ENCODE peak calls at places on chromosomes 3 and 15, in eight cellular contexts. H, K, M, O, T, C, R and N are unnamed samples. For H3K9me3, the result is how much of the 10 kb centered on the place peaks cover.

GRCh38 chr3:176633511-176633910 is 563.8 kb downstream of the TBL1XR1 start:
- DNase-seq in K (peak), O (no peak), T (no peak), H (no peak), M (no peak), R (no peak), C (no peak), N (no peak)

GRCh38 chr3:179404307-179404706 is 47.0 kb downstream of the GNB4 start:
- DNase-seq in R (no peak), H (no peak), O (no peak), M (no peak), C (no peak), K (no peak), T (no peak), N (no peak)

GRCh38 chr3:132029182-132029902 is 5.5 kb downstream of the CPNE4 start:
- DNase-seq in O (peak), H (peak), R (peak), C (peak), T (peak), M (peak), K (peak), N (peak)

GRCh38 chr3:123431658-123432323 is 17.1 kb downstream of the ADCY5 start:
- DNase-seq in M (no peak), K (no peak), T (no peak), C (no peak), O (no peak), H (no peak), R (no peak), N (no peak)

GRCh38 chr3:184368804-184369183 is 7.3 kb downstream of the POLR2H start:
- DNase-seq in C (no peak), R (no peak), K (no peak), O (no peak), M (peak), T (no peak), H (no peak), N (no peak)

GRCh38 chr3:3085782-3086181 is 24.4 kb downstream of the IL5RA start:
- DNase-seq in O (no peak), T (no peak), R (peak), H (no peak), C (no peak), K (no peak), M (no peak), N (no peak)

GRCh38 chr3:65348596-65348995 is 660.8 kb upstream of the ADAMTS9 start:
- DNase-seq in H (no peak), T (no peak), M (peak), K (no peak), C (no peak), O (no peak), R (no peak), N (no peak)

GRCh38 chr3:151925876-151926275 is 52.4 kb downstream of the SUCNR1 start:
- DNase-seq in M (peak), R (no peak), K (peak), O (no peak), H (no peak), C (no peak), T (no peak), N (peak)

GRCh38 chr15:60370804-60371700 is 26.7 kb downstream of the ANXA2 start:
- DNase-seq in T (peak), H (no peak), C (peak), M (peak), R (no peak), K (no peak), O (peak), N (peak)

GRCh38 chr3:188152660-188153497 is 1.1 kb upstream of the LPP start:
- DNase-seq in R (peak), C (no peak), T (no peak), M (peak), O (peak), K (peak), H (no peak), N (peak)

GRCh38 chr3:172034786-172035685 is 4.3 kb upstream of the FNDC3B start:
- DNase-seq in R (peak), T (peak), C (no peak), O (no peak), M (no peak), H (peak), K (peak), N (no peak)

GRCh38 chr3:46733026-46733800 is 15.5 kb upstream of the PRSS50 start:
- DNase-seq in M (peak), K (no peak), C (no peak), O (no peak), H (no peak), T (no peak), R (no peak), N (no peak)

GRCh38 chr3:52210550-52211046 is 12.6 kb downstream of the ALAS1 start:
- DNase-seq in H (no peak), R (no peak), C (peak), M (peak), K (no peak), T (no peak), O (no peak), N (no peak)

GRCh38 chr3:108393128-108393900 is 97.0 kb downstream of the HHLA2 start:
- DNase-seq in O (no peak), C (no peak), T (no peak), M (no peak), H (no peak), R (peak), K (no peak), N (no peak)

DNA sequence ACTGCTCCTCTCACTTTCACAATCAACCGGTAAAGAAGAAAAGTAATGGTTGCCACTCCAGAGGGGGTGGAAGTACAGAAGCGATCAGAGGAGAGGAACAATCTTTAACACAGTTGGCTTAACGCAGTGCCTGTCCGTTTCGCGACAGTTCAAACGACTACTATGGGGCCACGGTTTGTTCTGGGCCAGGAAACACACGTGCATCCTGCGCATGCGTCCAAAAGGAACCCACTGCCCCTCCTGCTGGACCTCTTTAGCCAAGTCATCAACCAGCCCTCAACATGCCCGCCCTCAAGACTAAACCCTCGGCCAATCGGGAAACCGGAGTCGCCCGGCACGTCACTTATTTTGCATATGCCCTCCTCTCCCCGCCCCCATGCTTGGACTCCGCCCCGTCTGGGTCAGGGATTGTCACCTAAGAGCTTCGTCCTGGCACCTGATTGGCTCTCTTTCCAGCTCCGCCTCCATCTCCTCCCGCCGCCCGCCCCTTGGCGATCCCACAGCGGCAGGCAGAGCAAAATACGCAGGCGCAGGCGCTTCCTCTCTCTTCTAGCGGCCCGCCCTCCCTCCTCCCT is 345 bp upstream of the CDV3 start:
- DNase-seq in K (peak), M (peak), T (peak), R (peak), C (peak), O (peak), H (peak), N (peak)
- H3K9ac ChIP-seq in K (no peak), M (peak), T (peak), R (peak), C (peak), O (peak), H (peak), N (peak)

GRCh38 chr3:88076712-88077111 is 17.7 kb downstream of the ZNF654 start:
- DNase-seq in T (no peak), M (no peak), R (no peak), C (no peak), H (no peak), O (no peak), K (no peak), N (no peak)
- H3K9me3 ChIP-seq in T (under half), M (under half), R (under half), C (under half), H (under half), O (under half), K (under half), N (under half)

GRCh38 chr3:186260726-186261125 is 101.3 kb downstream of the DGKG start:
- DNase-seq in T (no peak), O (no peak), C (no peak), H (no peak), K (no peak), M (no peak), R (no peak), N (no peak)
- H3K9ac ChIP-seq in T (no peak), O (no peak), C (no peak), H (no peak), K (no peak), M (no peak), R (no peak), N (no peak)

GRCh38 chr15:21262851-21263400 is 177.4 kb downstream of the POTEB3 start:
- DNase-seq in T (no peak), R (no peak), K (no peak), C (no peak), H (peak), O (no peak), M (no peak), N (peak)

GRCh38 chr15:21267231-21267630 is 173.1 kb downstream of the POTEB3 start:
- DNase-seq in M (no peak), H (peak), K (no peak), T (no peak), C (no peak), R (no peak), O (no peak), N (no peak)

GRCh38 chr15:21269121-21269520 is 171.2 kb downstream of the POTEB3 start:
- DNase-seq in M (no peak), O (peak), H (peak), R (no peak), C (no peak), T (no peak), K (no peak), N (peak)

GRCh38 chr15:21270474-21270873 is 169.8 kb downstream of the POTEB3 start:
- DNase-seq in T (no peak), M (no peak), K (no peak), R (no peak), O (peak), H (peak), C (no peak), N (peak)

DNA sequence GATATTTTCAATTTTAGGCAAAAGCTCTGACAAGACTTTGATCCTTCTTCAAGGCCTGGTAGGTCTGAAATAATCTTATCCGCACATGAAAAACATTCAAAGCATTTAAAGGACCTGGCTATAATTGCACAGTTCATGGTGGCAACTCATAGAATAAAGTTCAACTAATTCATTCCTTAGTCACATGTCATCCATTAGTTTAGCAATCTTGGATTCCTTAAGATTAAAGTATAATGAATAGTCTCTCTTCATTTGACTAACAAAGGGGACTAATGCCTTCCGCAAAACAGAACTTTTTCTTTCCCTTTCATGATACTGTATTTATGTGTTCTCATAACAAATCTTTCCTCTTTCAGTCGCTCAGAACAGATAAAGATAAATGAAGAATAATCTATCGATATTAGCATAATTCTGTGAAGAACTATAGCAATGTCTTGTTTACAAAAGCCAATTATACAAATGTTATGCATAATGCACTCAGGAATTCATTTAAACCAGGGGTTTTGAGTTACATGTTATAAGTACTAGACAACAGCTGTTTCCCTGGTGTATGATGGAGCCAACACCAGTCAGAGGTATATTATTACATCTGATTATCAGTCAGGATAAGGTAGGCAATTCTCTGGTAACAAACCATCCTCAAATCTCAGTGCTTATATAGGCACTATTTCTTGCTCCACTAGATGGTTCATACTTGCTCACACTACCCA is 172.5 kb downstream of the POTEB3 start:
- DNase-seq in C (no peak), K (no peak), H (peak), R (no peak), T (no peak), M (no peak), O (no peak), N (peak)
- H3K9me3 ChIP-seq in C (under half), K (half or more), H (under half), R (under half), T (under half), M (under half), O (under half), N (under half)

GRCh38 chr3:13014755-13015285 is 58.4 kb downstream of the IQSEC1 start:
- DNase-seq in T (no peak), C (no peak), H (peak), M (no peak), K (no peak), O (peak), R (no peak), N (no peak)
- H3K9ac ChIP-seq in T (no peak), C (no peak), H (peak), M (no peak), K (no peak), O (no peak), R (no peak), N (no peak)

GRCh38 chr3:44576661-44577060 is 8.1 kb upstream of the ZNF660 start:
- DNase-seq in R (no peak), O (no peak), H (no peak), T (no peak), K (no peak), C (no peak), M (no peak), N (no peak)

GRCh38 chr3:44568561-44568960 is 13.6 kb downstream of the ZKSCAN7 start:
- DNase-seq in O (no peak), C (no peak), K (no peak), R (no peak), H (no peak), M (peak), T (no peak), N (peak)

GRCh38 chr3:44571024-44571423 is 13.7 kb upstream of the ZNF660 start:
- DNase-seq in H (no peak), K (no peak), M (no peak), C (no peak), T (no peak), O (no peak), R (no peak), N (no peak)
- H3K9me3 ChIP-seq in H (under half), K (under half), M (under half), C (under half), T (under half), O (under half), R (under half), N (under half)

GRCh38 chr15:67967871-67968423 is 86.2 kb upstream of the PIAS1 start:
- DNase-seq in R (peak), H (no peak), C (no peak), T (no peak), M (peak), K (peak), O (peak), N (peak)
- H3K9ac ChIP-seq in R (peak), H (no peak), C (no peak), T (no peak), M (peak), K (no peak), O (no peak), N (no peak)

GRCh38 chr15:83289160-83289559 is 4.7 kb upstream of the BNC1 start:
- DNase-seq in R (no peak), C (no peak), H (no peak), O (no peak), T (no peak), K (no peak), M (no peak), N (peak)
- H3K9me3 ChIP-seq in R (under half), C (under half), H (under half), O (under half), T (under half), K (under half), M (under half), N (under half)